ENCODE peak calls at places on chromosomes 6 and 20, in six cellular contexts. One of them, this sample, is unnamed.
A peak's percentile ranks its signal among the peaks of the same experiment; 100 is the strongest.

GRCh38 chr6:56040875-56041274 is 165.5 kb upstream of the BMP5 start:
- DNase-seq in NCI-H187: no peak
- DNase-seq in astrocyte of the cerebellum: no peak
- DNase-seq in kidney glomerular epithelial cell: no peak
- DNase-seq in cerebellum: no peak
- DNase-seq in breast epithelium: no peak
- DNase-seq in this sample: no peak

GRCh38 chr6:126039284-126039683 is 52.9 kb downstream of the TRMT11 start:
- DNase-seq in NCI-H187: no peak
- DNase-seq in astrocyte of the cerebellum: peak; percentile 63
- DNase-seq in kidney glomerular epithelial cell: peak; percentile 13
- DNase-seq in cerebellum: no peak
- DNase-seq in breast epithelium: no peak
- DNase-seq in this sample: no peak

GRCh38 chr20:36880741-36881250 is 4.9 kb downstream of the TLDC2 start:
- DNase-seq in NCI-H187: no peak
- DNase-seq in astrocyte of the cerebellum: no peak
- DNase-seq in kidney glomerular epithelial cell: no peak
- DNase-seq in cerebellum: no peak
- DNase-seq in breast epithelium: no peak
- DNase-seq in this sample: peak; percentile 73

GRCh38 chr20:5077761-5078387 is 41.9 kb downstream of the PCNA start:
- DNase-seq in NCI-H187: no peak
- DNase-seq in astrocyte of the cerebellum: no peak
- DNase-seq in kidney glomerular epithelial cell: no peak
- DNase-seq in cerebellum: no peak
- DNase-seq in breast epithelium: no peak
- DNase-seq in this sample: no peak

GRCh38 chr6:157464653-157465535 is 83.9 kb downstream of the ZDHHC14 start:
- DNase-seq in NCI-H187: no peak
- DNase-seq in astrocyte of the cerebellum: no peak
- DNase-seq in kidney glomerular epithelial cell: no peak
- DNase-seq in cerebellum: peak; percentile 29
- DNase-seq in breast epithelium: no peak
- DNase-seq in this sample: no peak

GRCh38 chr6:110756817-110757216 is 58.5 kb downstream of the CDK19 start:
- DNase-seq in NCI-H187: no peak
- DNase-seq in astrocyte of the cerebellum: no peak
- DNase-seq in kidney glomerular epithelial cell: no peak
- DNase-seq in cerebellum: no peak
- DNase-seq in breast epithelium: no peak
- DNase-seq in this sample: no peak

GRCh38 chr6:156021746-156022396 is 566.2 kb upstream of the NOX3 start:
- DNase-seq in NCI-H187: no peak
- DNase-seq in astrocyte of the cerebellum: peak; percentile 39
- DNase-seq in kidney glomerular epithelial cell: peak; percentile 6
- DNase-seq in cerebellum: no peak
- DNase-seq in breast epithelium: no peak
- DNase-seq in this sample: no peak

GRCh38 chr6:45454008-45454911 is 76.5 kb upstream of the SUPT3H start:
- DNase-seq in NCI-H187: no peak
- DNase-seq in astrocyte of the cerebellum: peak; percentile 40
- DNase-seq in kidney glomerular epithelial cell: no peak
- DNase-seq in cerebellum: no peak
- DNase-seq in breast epithelium: no peak
- DNase-seq in this sample: no peak

GRCh38 chr6:166946125-166946524 is 10.2 kb downstream of the RNASET2 start:
- DNase-seq in NCI-H187: no peak
- DNase-seq in astrocyte of the cerebellum: no peak
- DNase-seq in kidney glomerular epithelial cell: no peak
- DNase-seq in cerebellum: no peak
- DNase-seq in breast epithelium: no peak
- DNase-seq in this sample: no peak

This sample was measured in RWPE2.